ENCODE peak calls at places on chromosomes 2 and 18, in four cellular contexts. One of them, this sample, is unnamed.

GRCh38 chr2:7358865-7359264 is 441.7 kb downstream of the RNF144A start:
- DNase-seq in ELR: no peak
- DNase-seq in activated CD4-positive, alpha-beta memory T cell treated with anti-CD3 and anti-CD28 coated beads for 36 hours: peak
- DNase-seq in HL-60: no peak
- DNase-seq in this sample: no peak

GRCh38 chr2:114160263-114161001 is 270.5 kb downstream of the ACTR3 start:
- DNase-seq in HL-60: no peak
- DNase-seq in ELR: no peak
- DNase-seq in activated CD4-positive, alpha-beta memory T cell treated with anti-CD3 and anti-CD28 coated beads for 36 hours: no peak
- DNase-seq in this sample: no peak

GRCh38 chr2:148622390-148622789 is 22.2 kb upstream of the EPC2 start:
- DNase-seq in activated CD4-positive, alpha-beta memory T cell treated with anti-CD3 and anti-CD28 coated beads for 36 hours: no peak
- DNase-seq in ELR: no peak
- DNase-seq in HL-60: no peak
- DNase-seq in this sample: no peak

GRCh38 chr18:13366541-13366940 is 148.0 kb downstream of the LDLRAD4 start:
- DNase-seq in activated CD4-positive, alpha-beta memory T cell treated with anti-CD3 and anti-CD28 coated beads for 36 hours: peak
- DNase-seq in HL-60: no peak
- DNase-seq in ELR: no peak
- DNase-seq in this sample: no peak

GRCh38 chr2:236137066-236137465 is 31.1 kb downstream of the GBX2 start:
- DNase-seq in ELR: no peak
- DNase-seq in HL-60: no peak
- DNase-seq in activated CD4-positive, alpha-beta memory T cell treated with anti-CD3 and anti-CD28 coated beads for 36 hours: no peak
- DNase-seq in this sample: no peak

GRCh38 chr18:10081477-10081876 is 167.7 kb downstream of the VAPA start:
- DNase-seq in HL-60: no peak
- DNase-seq in activated CD4-positive, alpha-beta memory T cell treated with anti-CD3 and anti-CD28 coated beads for 36 hours: no peak
- DNase-seq in ELR: no peak
- DNase-seq in this sample: no peak

GRCh38 chr2:219308142-219309093 is 783 bp downstream of the PTPRN start:
- DNase-seq in activated CD4-positive, alpha-beta memory T cell treated with anti-CD3 and anti-CD28 coated beads for 36 hours: peak
- DNase-seq in HL-60: peak
- DNase-seq in ELR: peak
- DNase-seq in this sample: peak

GRCh38 chr2:10993001-10993481 is 81.3 kb downstream of the KCNF1 start:
- DNase-seq in ELR: peak
- DNase-seq in HL-60: no peak
- DNase-seq in activated CD4-positive, alpha-beta memory T cell treated with anti-CD3 and anti-CD28 coated beads for 36 hours: no peak
- DNase-seq in this sample: no peak

GRCh38 chr2:183438541-183438940 is 314.3 kb downstream of the NUP35 start:
- DNase-seq in HL-60: no peak
- DNase-seq in activated CD4-positive, alpha-beta memory T cell treated with anti-CD3 and anti-CD28 coated beads for 36 hours: no peak
- DNase-seq in ELR: no peak
- DNase-seq in this sample: no peak

GRCh38 chr18:9340472-9340871 is 5.9 kb downstream of the TWSG1 start:
- DNase-seq in HL-60: no peak
- DNase-seq in ELR: no peak
- DNase-seq in activated CD4-positive, alpha-beta memory T cell treated with anti-CD3 and anti-CD28 coated beads for 36 hours: no peak
- DNase-seq in this sample: no peak

GRCh38 chr2:174577967-174578589 is 19.5 kb downstream of the WIPF1 start:
- DNase-seq in ELR: peak
- DNase-seq in HL-60: peak
- DNase-seq in activated CD4-positive, alpha-beta memory T cell treated with anti-CD3 and anti-CD28 coated beads for 36 hours: peak
- DNase-seq in this sample: no peak

GRCh38 chr2:235497096-235497495 is 3.3 kb downstream of the AGAP1 start:
- DNase-seq in activated CD4-positive, alpha-beta memory T cell treated with anti-CD3 and anti-CD28 coated beads for 36 hours: no peak
- DNase-seq in ELR: no peak
- DNase-seq in HL-60: no peak
- DNase-seq in this sample: no peak

GRCh38 chr18:12944724-12945123 is 3.1 kb upstream of the SEH1L start:
- DNase-seq in activated CD4-positive, alpha-beta memory T cell treated with anti-CD3 and anti-CD28 coated beads for 36 hours: no peak
- DNase-seq in ELR: no peak
- DNase-seq in HL-60: peak
- DNase-seq in this sample: no peak